ENCODE peak calls at places on chromosomes 13 and 19, in six cellular contexts. Q, H, W, M, E and B are unnamed samples.

GRCh38 chr19:28960586-28960985 is 252.4 kb downstream of the UQCRFS1 start:
- DNase-seq in Q (no peak), H (no peak), W (no peak), M (no peak), E (no peak), B (peak)

GRCh38 chr19:11200931-11201330 is 3.6 kb upstream of the KANK2 start:
- DNase-seq in Q (no peak), H (no peak), W (no peak), M (no peak), E (no peak), B (no peak)

GRCh38 chr13:113508531-113509254 is 18.2 kb upstream of the DCUN1D2 start:
- DNase-seq in Q (no peak), H (no peak), W (no peak), M (no peak), E (no peak), B (no peak)

GRCh38 chr19:43622070-43622469 is 2.6 kb upstream of the ZNF428 start:
- DNase-seq in Q (no peak), H (no peak), W (no peak), M (no peak), E (no peak), B (no peak)

GRCh38 chr19:11278670-11279069 is 16.3 kb upstream of the DOCK6 start:
- DNase-seq in Q (no peak), H (no peak), W (no peak), M (no peak), E (no peak), B (no peak)

GRCh38 chr13:95641961-95642621 is 2.4 kb downstream of the DZIP1 start:
- DNase-seq in Q (no peak), H (no peak), W (peak), M (peak), E (peak), B (no peak)

GRCh38 chr19:37969695-37970094 is 62.7 kb downstream of the SIPA1L3 start:
- DNase-seq in Q (no peak), H (no peak), W (no peak), M (no peak), E (no peak), B (no peak)

GRCh38 chr13:106145997-106146864 is 389.2 kb downstream of the EFNB2 start:
- DNase-seq in Q (no peak), H (no peak), W (no peak), M (no peak), E (peak), B (no peak)

GRCh38 chr13:28707629-28708427 is 10.9 kb downstream of the SLC46A3 start:
- DNase-seq in Q (no peak), H (peak), W (peak), M (no peak), E (no peak), B (no peak)

GRCh38 chr13:70098669-70099068 is 9.0 kb upstream of the ATXN8OS start:
- DNase-seq in Q (no peak), H (peak), W (no peak), M (no peak), E (no peak), B (no peak)

GRCh38 chr19:1577929-1578618 is 9.9 kb upstream of the MEX3D start:
- DNase-seq in Q (no peak), H (no peak), W (no peak), M (no peak), E (no peak), B (no peak)

GRCh38 chr13:113945857-113946408 is 27.9 kb downstream of the C13orf46 start:
- DNase-seq in Q (no peak), H (no peak), W (no peak), M (peak), E (no peak), B (no peak)

GRCh38 chr19:39327990-39328705 is 7.5 kb upstream of the LRFN1 start:
- DNase-seq in Q (peak), H (peak), W (peak), M (peak), E (peak), B (peak)

GRCh38 chr19:49441210-49441959 is at the start of gene SLC17A7:
- DNase-seq in Q (no peak), H (peak), W (peak), M (no peak), E (peak), B (no peak)

GRCh38 chr13:103283451-103283820 is 217.2 kb upstream of the SLC10A2 start:
- DNase-seq in Q (no peak), H (no peak), W (no peak), M (no peak), E (no peak), B (no peak)

GRCh38 chr19:22945560-22945959 is 57.4 kb downstream of the ZNF728 start:
- DNase-seq in Q (peak), H (no peak), W (no peak), M (no peak), E (no peak), B (no peak)

GRCh38 chr13:99228737-99229691 is 28.4 kb downstream of the UBAC2 start:
- DNase-seq in Q (no peak), H (no peak), W (peak), M (no peak), E (no peak), B (no peak)